ENCODE peak calls at places on chromosomes 16 and 17, in nine cellular contexts. One of them, this sample, is unnamed.

GRCh38 chr17:38602862-38603785 is 2.6 kb downstream of the SRCIN1 start:
- DNase-seq in aorta: no peak
- DNase-seq in breast epithelium: no peak
- DNase-seq in A549: no peak
- DNase-seq in upper lobe of right lung: no peak
- DNase-seq in MM.1S: no peak
- DNase-seq in transverse colon: no peak
- DNase-seq in CD8-positive, alpha-beta memory T cell: no peak
- DNase-seq in SK-N-MC: no peak
- DNase-seq in this sample: peak; percentile 44

GRCh38 chr16:80735846-80736245 is 68.6 kb downstream of the CDYL2 start:
- DNase-seq in aorta: no peak
- DNase-seq in breast epithelium: no peak
- DNase-seq in A549: no peak
- DNase-seq in upper lobe of right lung: no peak
- DNase-seq in MM.1S: no peak
- DNase-seq in transverse colon: no peak
- DNase-seq in CD8-positive, alpha-beta memory T cell: no peak
- DNase-seq in SK-N-MC: no peak
- DNase-seq in this sample: no peak

GRCh38 chr17:75738218-75738802 is 17.1 kb downstream of the ITGB4 start:
- DNase-seq in aorta: peak; percentile 79
- DNase-seq in breast epithelium: no peak
- DNase-seq in A549: no peak
- DNase-seq in upper lobe of right lung: no peak
- DNase-seq in MM.1S: no peak
- DNase-seq in transverse colon: no peak
- DNase-seq in CD8-positive, alpha-beta memory T cell: no peak
- DNase-seq in SK-N-MC: no peak
- DNase-seq in this sample: peak; percentile 23

GRCh38 chr17:46925185-46925858 is 2.4 kb downstream of the GOSR2 start:
- DNase-seq in aorta: no peak
- DNase-seq in breast epithelium: no peak
- DNase-seq in A549: no peak
- DNase-seq in upper lobe of right lung: no peak
- DNase-seq in MM.1S: no peak
- DNase-seq in transverse colon: no peak
- DNase-seq in CD8-positive, alpha-beta memory T cell: no peak
- DNase-seq in SK-N-MC: no peak
- DNase-seq in this sample: no peak

GRCh38 chr17:60249517-60249826 is 99.7 kb downstream of the CA4 start:
- DNase-seq in aorta: no peak
- DNase-seq in breast epithelium: no peak
- DNase-seq in A549: no peak
- DNase-seq in upper lobe of right lung: no peak
- DNase-seq in MM.1S: no peak
- DNase-seq in transverse colon: no peak
- DNase-seq in CD8-positive, alpha-beta memory T cell: no peak
- DNase-seq in SK-N-MC: no peak
- DNase-seq in this sample: no peak

GRCh38 chr17:18235743-18236256 is 10.4 kb downstream of the LLGL1 start:
- DNase-seq in aorta: peak; percentile 73
- DNase-seq in breast epithelium: peak; percentile 61
- DNase-seq in A549: no peak
- DNase-seq in upper lobe of right lung: no peak
- DNase-seq in MM.1S: no peak
- DNase-seq in transverse colon: no peak
- DNase-seq in CD8-positive, alpha-beta memory T cell: no peak
- DNase-seq in SK-N-MC: no peak
- DNase-seq in this sample: no peak

GRCh38 chr16:84013787-84014569 is 28.6 kb downstream of the SLC38A8 start:
- DNase-seq in aorta: no peak
- DNase-seq in breast epithelium: peak; percentile 27
- DNase-seq in A549: peak; percentile 70
- DNase-seq in upper lobe of right lung: peak; percentile 89
- DNase-seq in MM.1S: peak; percentile 88
- DNase-seq in transverse colon: peak; percentile 92
- DNase-seq in CD8-positive, alpha-beta memory T cell: no peak
- DNase-seq in SK-N-MC: peak; percentile 8
- DNase-seq in this sample: no peak

GRCh38 chr17:13160790-13161189 is 143.0 kb upstream of the ELAC2 start:
- DNase-seq in aorta: no peak
- DNase-seq in breast epithelium: no peak
- DNase-seq in A549: no peak
- DNase-seq in upper lobe of right lung: no peak
- DNase-seq in MM.1S: no peak
- DNase-seq in transverse colon: no peak
- DNase-seq in CD8-positive, alpha-beta memory T cell: no peak
- DNase-seq in SK-N-MC: no peak
- DNase-seq in this sample: no peak

GRCh38 chr17:8125947-8126305 is 2.0 kb upstream of the HES7 start:
- DNase-seq in aorta: no peak
- DNase-seq in breast epithelium: no peak
- DNase-seq in A549: no peak
- DNase-seq in upper lobe of right lung: no peak
- DNase-seq in MM.1S: no peak
- DNase-seq in transverse colon: no peak
- DNase-seq in CD8-positive, alpha-beta memory T cell: no peak
- DNase-seq in SK-N-MC: no peak
- DNase-seq in this sample: no peak

GRCh38 chr17:81184596-81184995 is 18.6 kb upstream of the AATK start:
- DNase-seq in aorta: no peak
- DNase-seq in breast epithelium: no peak
- DNase-seq in A549: no peak
- DNase-seq in upper lobe of right lung: no peak
- DNase-seq in MM.1S: no peak
- DNase-seq in transverse colon: no peak
- DNase-seq in CD8-positive, alpha-beta memory T cell: no peak
- DNase-seq in SK-N-MC: no peak
- DNase-seq in this sample: no peak

GRCh38 chr17:64707077-64707591 is 45.0 kb upstream of the SMURF2 start:
- DNase-seq in aorta: peak; percentile 97
- DNase-seq in breast epithelium: peak; percentile 77
- DNase-seq in A549: peak; percentile 98
- DNase-seq in upper lobe of right lung: peak; percentile 90
- DNase-seq in MM.1S: no peak
- DNase-seq in transverse colon: peak; percentile 89
- DNase-seq in CD8-positive, alpha-beta memory T cell: no peak
- DNase-seq in SK-N-MC: no peak
- DNase-seq in this sample: peak; percentile 62

GRCh38 chr17:17817552-17817947 is 19.2 kb downstream of the SREBF1 start:
- DNase-seq in aorta: no peak
- DNase-seq in breast epithelium: no peak
- DNase-seq in A549: no peak
- DNase-seq in upper lobe of right lung: no peak
- DNase-seq in MM.1S: no peak
- DNase-seq in transverse colon: no peak
- DNase-seq in CD8-positive, alpha-beta memory T cell: no peak
- DNase-seq in SK-N-MC: no peak
- DNase-seq in this sample: no peak

GRCh38 chr16:82630688-82631087 is 3.9 kb downstream of the CDH13 start:
- DNase-seq in aorta: no peak
- DNase-seq in breast epithelium: no peak
- DNase-seq in A549: no peak
- DNase-seq in upper lobe of right lung: no peak
- DNase-seq in MM.1S: no peak
- DNase-seq in transverse colon: no peak
- DNase-seq in CD8-positive, alpha-beta memory T cell: no peak
- DNase-seq in SK-N-MC: no peak
- DNase-seq in this sample: no peak

GRCh38 chr16:4411684-4412083 is 4.7 kb downstream of the CORO7 start:
- DNase-seq in aorta: peak; percentile 57
- DNase-seq in breast epithelium: no peak
- DNase-seq in A549: no peak
- DNase-seq in upper lobe of right lung: peak; percentile 66
- DNase-seq in MM.1S: no peak
- DNase-seq in transverse colon: no peak
- DNase-seq in CD8-positive, alpha-beta memory T cell: no peak
- DNase-seq in SK-N-MC: no peak
- DNase-seq in this sample: peak; percentile 94

GRCh38 chr17:38598536-38598935 is 7.2 kb downstream of the SRCIN1 start:
- DNase-seq in aorta: no peak
- DNase-seq in breast epithelium: peak; percentile 52
- DNase-seq in A549: peak; percentile 86
- DNase-seq in upper lobe of right lung: no peak
- DNase-seq in MM.1S: peak; percentile 72
- DNase-seq in transverse colon: peak; percentile 63
- DNase-seq in CD8-positive, alpha-beta memory T cell: no peak
- DNase-seq in SK-N-MC: peak; percentile 66
- DNase-seq in this sample: no peak

GRCh38 chr16:67456383-67457140 is 24.4 kb downstream of the ATP6V0D1 start:
- DNase-seq in aorta: peak; percentile 85
- DNase-seq in breast epithelium: peak; percentile 83
- DNase-seq in A549: peak; percentile 58
- DNase-seq in upper lobe of right lung: no peak
- DNase-seq in MM.1S: no peak
- DNase-seq in transverse colon: peak; percentile 83
- DNase-seq in CD8-positive, alpha-beta memory T cell: no peak
- DNase-seq in SK-N-MC: no peak
- DNase-seq in this sample: no peak

DNA sequence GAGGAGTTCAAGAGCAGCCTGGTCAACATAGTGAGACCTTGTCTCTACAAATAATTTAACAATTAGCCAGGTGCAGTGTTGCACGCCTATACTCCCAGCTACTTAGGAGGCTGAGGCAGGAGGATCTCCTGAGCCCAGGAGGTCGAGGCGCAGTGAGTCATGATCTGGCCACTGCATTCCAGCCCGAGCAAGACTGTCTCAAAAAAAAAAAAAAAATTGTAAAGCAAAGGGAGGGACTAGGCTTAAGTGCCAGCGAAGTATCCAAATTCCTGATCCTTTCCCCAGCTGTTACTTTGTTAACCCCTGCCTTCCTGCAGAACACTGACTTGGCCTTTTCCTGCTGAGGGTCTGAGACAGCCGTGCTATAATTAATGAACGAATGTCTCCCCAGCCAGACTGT is 2.7 kb downstream of the GDPD3 start:
- DNase-seq in aorta: no peak
- DNase-seq in breast epithelium: no peak
- DNase-seq in A549: no peak
- DNase-seq in upper lobe of right lung: no peak
- DNase-seq in MM.1S: no peak
- DNase-seq in transverse colon: no peak
- DNase-seq in CD8-positive, alpha-beta memory T cell: no peak
- DNase-seq in SK-N-MC: no peak
- DNase-seq in this sample: no peak
- H3K27ac ChIP-seq in aorta: no peak overlapping the region
- H3K27ac ChIP-seq in breast epithelium: no peak overlapping the region
- H3K27ac ChIP-seq in A549: no peak overlapping the region
- H3K27ac ChIP-seq in upper lobe of right lung: no peak overlapping the region
- H3K27ac ChIP-seq in MM.1S: no peak overlapping the region
- H3K27ac ChIP-seq in transverse colon: no peak overlapping the region
- H3K27ac ChIP-seq in CD8-positive, alpha-beta memory T cell: no peak overlapping the region
- H3K27ac ChIP-seq in SK-N-MC: peak overlapping the region; percentile 42
- H3K27ac ChIP-seq in this sample: no peak overlapping the region

DNA sequence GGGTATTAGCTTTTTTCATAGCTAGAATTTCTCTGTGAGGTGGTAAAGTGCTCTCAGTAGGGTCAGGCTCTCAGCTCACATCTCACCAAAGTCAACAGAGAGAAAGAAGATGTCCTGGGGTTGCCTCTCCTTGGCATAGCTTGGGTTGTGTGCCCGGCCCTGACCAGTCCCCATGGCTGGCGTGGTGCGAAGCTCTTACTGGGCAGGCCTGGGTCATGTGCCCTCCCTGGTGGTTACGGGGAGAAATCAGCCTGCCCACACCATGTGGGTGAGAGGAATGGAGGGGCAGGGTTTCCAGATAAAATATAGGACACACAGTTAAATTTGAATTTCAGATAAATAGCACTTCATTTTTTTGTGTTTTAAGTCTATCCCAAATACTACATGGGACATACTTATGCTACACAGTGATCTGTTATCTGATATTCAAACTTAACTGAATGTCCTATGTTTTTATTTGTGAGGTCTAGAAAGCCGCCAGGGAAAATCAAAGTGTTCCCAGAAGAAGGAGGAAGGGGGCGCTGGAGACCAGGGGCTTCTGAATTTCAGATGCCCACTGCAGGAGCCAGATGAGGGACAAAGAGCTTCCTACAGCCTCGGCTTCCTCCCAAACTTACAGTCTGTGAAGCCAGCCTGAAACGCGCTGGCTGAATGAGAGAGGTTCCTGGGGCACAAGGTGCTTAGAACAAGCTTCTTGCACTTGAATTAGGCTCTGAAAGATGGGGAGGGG is 45.4 kb downstream of the NKD1 start:
- DNase-seq in aorta: no peak
- DNase-seq in breast epithelium: no peak
- DNase-seq in A549: no peak
- DNase-seq in upper lobe of right lung: no peak
- DNase-seq in MM.1S: no peak
- DNase-seq in transverse colon: no peak
- DNase-seq in CD8-positive, alpha-beta memory T cell: no peak
- DNase-seq in SK-N-MC: no peak
- DNase-seq in this sample: peak; percentile 24
- H3K27ac ChIP-seq in aorta: no peak overlapping the region
- H3K27ac ChIP-seq in breast epithelium: no peak overlapping the region
- H3K27ac ChIP-seq in A549: no peak overlapping the region
- H3K27ac ChIP-seq in upper lobe of right lung: no peak overlapping the region
- H3K27ac ChIP-seq in MM.1S: no peak overlapping the region
- H3K27ac ChIP-seq in transverse colon: peak overlapping the region; percentile 58
- H3K27ac ChIP-seq in CD8-positive, alpha-beta memory T cell: no peak overlapping the region
- H3K27ac ChIP-seq in SK-N-MC: no peak overlapping the region
- H3K27ac ChIP-seq in this sample: no peak overlapping the region

DNA sequence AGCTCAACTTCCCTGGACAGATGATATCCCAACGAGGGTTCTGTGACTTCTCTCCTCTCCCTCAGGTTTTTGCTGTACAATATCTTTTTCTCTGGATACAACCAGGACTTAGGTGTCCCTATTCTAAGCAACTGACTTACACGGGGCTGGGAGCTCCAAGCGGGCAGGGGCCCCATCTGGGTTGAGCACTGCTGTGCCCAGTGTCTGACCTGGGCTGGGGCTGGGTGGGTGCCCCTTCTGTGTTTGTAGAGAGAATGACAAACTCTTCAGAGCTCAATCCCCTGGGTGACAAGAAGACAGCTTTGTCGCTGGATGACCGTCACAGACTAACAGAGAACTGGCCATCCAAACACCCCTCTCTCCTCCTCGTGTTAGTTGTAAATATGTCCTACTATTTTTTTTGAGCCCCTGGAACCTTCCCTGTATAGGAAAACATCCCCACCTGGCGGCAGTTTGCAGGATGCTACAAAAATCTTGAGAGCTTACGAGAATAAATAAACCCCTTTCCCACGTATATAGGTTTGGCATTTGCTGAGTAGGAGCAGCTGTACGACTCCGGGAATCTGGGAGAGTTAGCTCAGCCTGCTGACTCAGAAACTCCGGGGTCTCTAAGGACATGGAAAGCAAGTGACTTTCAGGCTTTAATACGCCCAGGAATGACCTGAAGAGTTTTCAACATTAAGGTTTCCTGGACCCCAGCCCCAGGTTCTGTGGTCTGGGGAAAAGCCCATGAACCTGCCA is 23.7 kb upstream of the RCVRN start:
- DNase-seq in aorta: no peak
- DNase-seq in breast epithelium: no peak
- DNase-seq in A549: peak; percentile 87
- DNase-seq in upper lobe of right lung: no peak
- DNase-seq in MM.1S: no peak
- DNase-seq in transverse colon: no peak
- DNase-seq in CD8-positive, alpha-beta memory T cell: no peak
- DNase-seq in SK-N-MC: no peak
- DNase-seq in this sample: no peak
- H3K27ac ChIP-seq in aorta: no peak overlapping the region
- H3K27ac ChIP-seq in breast epithelium: no peak overlapping the region
- H3K27ac ChIP-seq in A549: peak overlapping the region; percentile 68
- H3K27ac ChIP-seq in upper lobe of right lung: no peak overlapping the region
- H3K27ac ChIP-seq in MM.1S: no peak overlapping the region
- H3K27ac ChIP-seq in transverse colon: no peak overlapping the region
- H3K27ac ChIP-seq in CD8-positive, alpha-beta memory T cell: no peak overlapping the region
- H3K27ac ChIP-seq in SK-N-MC: no peak overlapping the region
- H3K27ac ChIP-seq in this sample: no peak overlapping the region

GRCh38 chr16:24990803-24991202 is 24.4 kb downstream of the ARHGAP17 start:
- DNase-seq in aorta: no peak
- DNase-seq in breast epithelium: no peak
- DNase-seq in A549: no peak
- DNase-seq in upper lobe of right lung: no peak
- DNase-seq in MM.1S: no peak
- DNase-seq in transverse colon: no peak
- DNase-seq in CD8-positive, alpha-beta memory T cell: no peak
- DNase-seq in SK-N-MC: no peak
- DNase-seq in this sample: no peak
- H3K27ac ChIP-seq in aorta: no peak overlapping the region
- H3K27ac ChIP-seq in breast epithelium: no peak overlapping the region
- H3K27ac ChIP-seq in A549: no peak overlapping the region
- H3K27ac ChIP-seq in upper lobe of right lung: no peak overlapping the region
- H3K27ac ChIP-seq in MM.1S: no peak overlapping the region
- H3K27ac ChIP-seq in transverse colon: peak overlapping the region; percentile 86
- H3K27ac ChIP-seq in CD8-positive, alpha-beta memory T cell: no peak overlapping the region
- H3K27ac ChIP-seq in SK-N-MC: peak overlapping the region; percentile 22
- H3K27ac ChIP-seq in this sample: peak overlapping the region; percentile 82